ENCODE peak calls at places on chromosomes 6 and 20, in four cellular contexts. Q is left ventricle myocardium inferior, P is tibial artery, T is dorsolateral prefrontal cortex. I is an unnamed sample.

GRCh38 chr20:10454135-10454750 is 19.1 kb downstream of the SLX4IP start:
- DNase-seq in Q (no peak), P (no peak), T (no peak), I (no peak)

GRCh38 chr6:55866110-55866509 is 9.3 kb downstream of the BMP5 start:
- DNase-seq in Q (no peak), P (no peak), T (no peak), I (no peak)

GRCh38 chr20:3239026-3239866 is at the start of gene SLC4A11:
- DNase-seq in Q (peak; percentile 71), P (peak; percentile 45), T (no peak), I (peak; percentile 73)

GRCh38 chr20:2538931-2539330 is 2.6 kb downstream of the TMC2 start:
- DNase-seq in Q (no peak), P (no peak), T (no peak), I (no peak)

GRCh38 chr6:47302043-47302442 is 7.7 kb downstream of the TNFRSF21 start:
- DNase-seq in Q (no peak), P (no peak), T (no peak), I (no peak)

GRCh38 chr20:51144476-51144875 is 121.6 kb upstream of the KCNG1 start:
- DNase-seq in Q (no peak), P (no peak), T (no peak), I (no peak)

GRCh38 chr6:81777586-81778268 is 25.2 kb upstream of the TENT5A start:
- DNase-seq in Q (no peak), P (no peak), T (no peak), I (no peak)

GRCh38 chr6:14224359-14225103 is 107.0 kb downstream of the CD83 start:
- DNase-seq in Q (no peak), P (no peak), T (no peak), I (no peak)

GRCh38 chr20:53032021-53033001 is 60.2 kb downstream of the TSHZ2 start:
- DNase-seq in Q (no peak), P (peak; percentile 66), T (no peak), I (no peak)

GRCh38 chr20:43962518-43962917 is 47.9 kb downstream of the TOX2 start:
- DNase-seq in Q (no peak), P (no peak), T (no peak), I (no peak)

DNA sequence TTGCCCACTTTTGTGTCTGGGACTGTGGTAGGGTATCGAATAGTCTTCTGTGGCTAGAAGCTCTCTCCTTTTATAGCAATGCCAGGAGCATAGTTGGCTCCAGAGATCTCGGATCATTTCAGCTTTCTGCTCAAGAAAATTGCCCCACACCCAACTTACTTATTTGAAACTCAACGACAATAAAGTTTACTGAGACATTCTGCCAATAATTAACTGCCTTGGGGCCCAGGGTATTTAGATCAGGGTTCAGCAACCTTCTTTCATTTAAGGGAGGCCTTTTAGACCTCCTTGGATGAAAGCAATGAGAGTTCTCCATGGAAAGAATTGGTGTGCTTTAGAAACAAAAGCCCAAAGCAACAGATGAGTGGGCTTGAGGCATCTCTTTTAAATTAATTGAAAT is 53.8 kb upstream of the GMPR start:
- DNase-seq in Q (no peak), P (no peak), T (no peak), I (no peak)
- H3K27ac ChIP-seq in Q (no peak overlapping the region), P (no peak overlapping the region), T (no peak overlapping the region), I (no peak overlapping the region)

GRCh38 chr20:62547364-62547763 is 71.6 kb upstream of the GATA5 start:
- DNase-seq in Q (no peak), P (no peak), T (no peak), I (no peak)

GRCh38 chr20:62549029-62549428 is 73.2 kb upstream of the GATA5 start:
- DNase-seq in Q (no peak), P (no peak), T (no peak), I (no peak)

GRCh38 chr20:62550087-62550565 is 74.3 kb upstream of the GATA5 start:
- DNase-seq in Q (peak; percentile 87), P (peak; percentile 24), T (peak; percentile 14), I (peak; percentile 84)

GRCh38 chr20:62549499-62550086 is 73.8 kb upstream of the GATA5 start:
- DNase-seq in Q (peak; percentile 45), P (no peak), T (no peak), I (no peak)

DNA sequence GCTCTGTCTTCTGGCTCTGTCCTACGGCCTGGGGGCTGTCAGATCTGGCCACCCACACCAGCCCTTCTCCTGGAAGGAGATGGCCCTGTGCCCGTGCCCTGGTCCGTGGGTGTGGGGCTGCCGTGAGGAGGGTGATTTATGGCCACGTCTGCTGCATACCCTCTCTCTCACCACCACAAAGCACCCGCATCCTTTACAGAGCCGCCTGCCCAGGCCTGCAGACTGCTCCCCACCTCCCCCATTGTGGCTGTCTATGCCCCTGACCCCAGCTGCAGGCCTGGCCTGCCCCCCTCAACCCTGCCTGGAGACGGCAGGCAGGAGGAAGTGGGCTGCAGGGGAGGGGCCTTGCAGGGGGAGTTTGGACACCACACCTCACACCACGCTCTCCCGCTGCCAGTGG is 72.7 kb upstream of the GATA5 start:
- DNase-seq in Q (no peak), P (no peak), T (no peak), I (no peak)
- H3K27me3 ChIP-seq in Q (peaks cover 57% of the 10 kb centered on the region), P (no peaks in the 10 kb centered on the region), T (peaks cover 26% of the 10 kb centered on the region), I (peaks cover 35% of the 10 kb centered on the region)

GRCh38 chr6:28757429-28758045 is 166.2 kb downstream of the TRIM27 start:
- DNase-seq in Q (no peak), P (no peak), T (no peak), I (no peak)

GRCh38 chr6:28751963-28752350 is 171.8 kb downstream of the TRIM27 start:
- DNase-seq in Q (no peak), P (no peak), T (no peak), I (no peak)

GRCh38 chr6:28758046-28758817 is 165.6 kb downstream of the TRIM27 start:
- DNase-seq in Q (no peak), P (no peak), T (no peak), I (no peak)

GRCh38 chr6:28758818-28759235 is 165.0 kb downstream of the TRIM27 start:
- DNase-seq in Q (no peak), P (no peak), T (no peak), I (no peak)

GRCh38 chr6:28756555-28756918 is 167.2 kb downstream of the TRIM27 start:
- DNase-seq in Q (no peak), P (no peak), T (no peak), I (no peak)
- H3K4me3 ChIP-seq in Q (no peak overlapping the region), P (no peak overlapping the region), T (no peak overlapping the region), I (no peak overlapping the region)

GRCh38 chr20:46624941-46625340 is 26.3 kb downstream of the SLC13A3 start:
- DNase-seq in Q (no peak), P (no peak), T (no peak), I (no peak)
- H3K27ac ChIP-seq in Q (no peak overlapping the region), P (no peak overlapping the region), T (no peak overlapping the region), I (no peak overlapping the region)

GRCh38 chr20:57904706-57905105 is 194.9 kb upstream of the PMEPA1 start:
- DNase-seq in Q (no peak), P (no peak), T (no peak), I (no peak)

GRCh38 chr20:57900226-57900905 is 190.6 kb upstream of the PMEPA1 start:
- DNase-seq in Q (no peak), P (peak; percentile 7), T (no peak), I (no peak)

GRCh38 chr20:57899554-57899953 is 189.7 kb upstream of the PMEPA1 start:
- DNase-seq in Q (no peak), P (no peak), T (no peak), I (no peak)

GRCh38 chr20:57901526-57901925 is 191.7 kb upstream of the PMEPA1 start:
- DNase-seq in Q (no peak), P (peak; percentile 1), T (no peak), I (no peak)

DNA sequence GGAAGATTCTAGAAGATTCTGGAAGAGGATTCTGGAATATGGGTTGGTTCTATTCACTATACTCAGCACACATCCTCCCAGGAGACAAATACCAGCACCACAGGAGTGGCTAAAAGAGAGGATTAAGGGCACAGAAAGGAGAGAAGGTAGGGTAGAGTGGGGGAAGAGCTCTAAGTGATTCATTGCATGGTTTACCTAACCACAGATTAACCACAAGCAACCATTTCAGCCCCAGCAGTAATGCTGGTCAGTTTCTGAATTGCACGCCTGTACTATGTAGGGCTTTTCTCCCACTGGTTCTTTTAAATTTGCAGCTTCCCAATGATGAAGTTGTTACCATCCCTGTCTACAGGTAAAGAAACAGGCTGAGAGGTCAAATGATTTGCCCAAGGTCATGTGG is 192.7 kb upstream of the PMEPA1 start:
- DNase-seq in Q (no peak), P (no peak), T (no peak), I (no peak)
- H3K27me3 ChIP-seq in Q (peaks cover 8% of the 10 kb centered on the region), P (no peaks in the 10 kb centered on the region), T (no peaks in the 10 kb centered on the region), I (no peaks in the 10 kb centered on the region)

GRCh38 chr6:148758492-148758891 is 11.7 kb downstream of the UST start:
- DNase-seq in Q (no peak), P (peak; percentile 31), T (peak; percentile 23), I (peak; percentile 21)

GRCh38 chr6:148761532-148761951 is 14.7 kb downstream of the UST start:
- DNase-seq in Q (no peak), P (no peak), T (peak; percentile 10), I (no peak)

GRCh38 chr6:148760568-148761531 is 14.0 kb downstream of the UST start:
- DNase-seq in Q (peak; percentile 63), P (peak; percentile 89), T (peak; percentile 39), I (peak; percentile 32)

GRCh38 chr6:148757944-148758343 is 11.1 kb downstream of the UST start:
- DNase-seq in Q (no peak), P (no peak), T (no peak), I (no peak)

GRCh38 chr6:148760143-148760505 is 13.3 kb downstream of the UST start:
- DNase-seq in Q (no peak), P (no peak), T (no peak), I (no peak)
- H3K4me3 ChIP-seq in Q (no peak overlapping the region), P (peak overlapping the region; percentile 38), T (no peak overlapping the region), I (no peak overlapping the region)

I was measured in heart right ventricle.